ENCODE peak calls at places on chromosome 14, in six cellular contexts. C is neuronal stem cell, G is GM23338, Q is left lung, D is PC-3, F is neural progenitor cell. U is an unnamed sample.

GRCh38 chr14:72609205-72609916 is 284.5 kb downstream of the DPF3 start:
- DNase-seq in D (no peak), G (no peak), C (no peak), F (no peak), Q (no peak), U (no peak)

GRCh38 chr14:59061292-59061691 is 127.2 kb upstream of the DAAM1 start:
- DNase-seq in D (no peak), C (no peak), Q (no peak), G (no peak), F (no peak), U (no peak)

GRCh38 chr14:90424075-90424474 is 27.2 kb downstream of the CALM1 start:
- DNase-seq in F (no peak), Q (no peak), C (no peak), D (no peak), G (peak; percentile 31), U (no peak)

GRCh38 chr14:68518910-68519686 is 273.8 kb downstream of the ZFP36L1 start:
- DNase-seq in G (no peak), C (no peak), D (no peak), F (no peak), Q (no peak), U (no peak)

GRCh38 chr14:46788994-46789393 is 137.4 kb upstream of the RPL10L start:
- DNase-seq in F (no peak), G (no peak), D (peak; percentile 13), Q (no peak), C (no peak), U (no peak)

GRCh38 chr14:89598548-89599186 is 181.6 kb upstream of the FOXN3 start:
- DNase-seq in D (no peak), C (no peak), Q (no peak), G (no peak), F (no peak), U (no peak)

GRCh38 chr14:64640839-64641238 is 63.4 kb upstream of the PLEKHG3 start:
- DNase-seq in G (no peak), F (no peak), C (no peak), D (no peak), Q (no peak), U (no peak)

GRCh38 chr14:105061428-105062047 is 3.7 kb downstream of the GPR132 start:
- DNase-seq in F (no peak), Q (no peak), C (no peak), G (no peak), D (no peak), U (peak; percentile 62)

GRCh38 chr14:103699901-103700752 is 15.1 kb downstream of the XRCC3 start:
- DNase-seq in F (no peak), Q (no peak), C (no peak), G (no peak), D (no peak), U (no peak)

GRCh38 chr14:69207435-69208041 is 16.2 kb downstream of the EXD2 start:
- DNase-seq in G (no peak), Q (no peak), C (no peak), F (no peak), D (no peak), U (no peak)

GRCh38 chr14:22865424-22866215 is 5.9 kb upstream of the LRP10 start:
- DNase-seq in G (peak; percentile 82), C (no peak), F (peak; percentile 61), Q (no peak), D (no peak), U (no peak)

GRCh38 chr14:95102678-95103039 is 54.7 kb downstream of the DICER1 start:
- DNase-seq in C (no peak), Q (no peak), G (no peak), F (no peak), D (no peak), U (no peak)

GRCh38 chr14:82075566-82075965 is 541.9 kb upstream of the SEL1L start:
- DNase-seq in G (peak; percentile 87), Q (no peak), D (peak; percentile 26), F (peak; percentile 89), C (peak; percentile 73), U (no peak)

GRCh38 chr14:105918496-105919262 is 392.3 kb downstream of the TMEM121 start:
- DNase-seq in G (no peak), C (no peak), Q (peak; percentile 25), F (no peak), D (no peak), U (no peak)

GRCh38 chr14:102891556-102891955 is 30.9 kb upstream of the AMN start:
- DNase-seq in Q (no peak), G (no peak), F (no peak), D (peak; percentile 65), C (no peak), U (no peak)

GRCh38 chr14:80636071-80636470 is 305.5 kb downstream of the CEP128 start:
- DNase-seq in Q (no peak), D (peak; percentile 50), F (peak; percentile 29), G (peak; percentile 63), C (no peak), U (no peak)

GRCh38 chr14:99624971-99625370 is 20.0 kb upstream of the HHIPL1 start:
- DNase-seq in D (no peak), C (no peak), Q (no peak), G (no peak), F (no peak), U (no peak)

GRCh38 chr14:72736348-72736747 is 157.6 kb downstream of the DPF3 start:
- DNase-seq in C (no peak), Q (no peak), F (no peak), D (peak; percentile 27), G (peak; percentile 11), U (no peak)

GRCh38 chr14:103775506-103775905 is 59.9 kb downstream of the ZFYVE21 start:
- DNase-seq in D (no peak), Q (no peak), G (no peak), F (no peak), C (no peak), U (no peak)

GRCh38 chr14:69990319-69990718 is 111.1 kb downstream of the SMOC1 start:
- DNase-seq in G (no peak), Q (no peak), D (no peak), F (no peak), C (no peak), U (no peak)

GRCh38 chr14:93734961-93735360 is 53.3 kb downstream of the PRIMA1 start:
- DNase-seq in Q (no peak), F (no peak), G (no peak), D (no peak), C (no peak), U (no peak)

GRCh38 chr14:103169954-103170353 is 46.7 kb downstream of the TNFAIP2 start:
- DNase-seq in C (no peak), G (no peak), D (no peak), Q (no peak), F (no peak), U (no peak)

GRCh38 chr14:73238262-73238852 is 1.1 kb downstream of the PAPLN start:
- DNase-seq in D (peak; percentile 90), Q (no peak), C (no peak), F (peak; percentile 31), G (no peak), U (no peak)

GRCh38 chr14:22650960-22651521 is 6.9 kb upstream of the OR6J1 start:
- DNase-seq in C (no peak), Q (no peak), F (no peak), G (no peak), D (peak; percentile 72), U (no peak)

GRCh38 chr14:72796935-72797334 is 97.0 kb downstream of the DPF3 start:
- DNase-seq in F (peak; percentile 51), Q (no peak), D (no peak), G (peak; percentile 79), C (no peak), U (no peak)

DNA sequence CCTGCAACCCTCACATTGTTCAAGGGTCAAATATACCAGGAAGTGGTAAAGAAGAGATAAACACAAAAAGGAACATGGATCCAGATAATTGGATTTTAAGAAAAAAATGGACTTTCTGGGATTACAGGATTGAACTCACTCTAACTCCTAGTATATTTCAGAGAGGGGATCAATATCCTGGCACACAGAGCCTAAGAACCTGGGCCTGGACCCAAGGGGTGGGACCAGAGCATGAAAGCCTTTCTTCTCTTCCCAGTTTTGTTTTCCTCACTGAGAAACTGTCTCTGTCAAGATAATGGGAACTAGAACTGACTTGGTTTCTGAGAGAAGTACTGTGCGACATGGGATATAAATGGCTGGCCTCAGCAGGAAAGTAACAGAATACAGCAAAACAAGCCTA is 422.8 kb upstream of the STXBP6 start:
- DNase-seq in C (no peak), Q (no peak), F (no peak), D (no peak), G (no peak), U (no peak)
- H3K4me1 ChIP-seq in C (no peaks in the 10 kb centered on the region), Q (no peaks in the 10 kb centered on the region), F (no peaks in the 10 kb centered on the region), D (no peaks in the 10 kb centered on the region), G (no peaks in the 10 kb centered on the region), U (no peaks in the 10 kb centered on the region)

DNA sequence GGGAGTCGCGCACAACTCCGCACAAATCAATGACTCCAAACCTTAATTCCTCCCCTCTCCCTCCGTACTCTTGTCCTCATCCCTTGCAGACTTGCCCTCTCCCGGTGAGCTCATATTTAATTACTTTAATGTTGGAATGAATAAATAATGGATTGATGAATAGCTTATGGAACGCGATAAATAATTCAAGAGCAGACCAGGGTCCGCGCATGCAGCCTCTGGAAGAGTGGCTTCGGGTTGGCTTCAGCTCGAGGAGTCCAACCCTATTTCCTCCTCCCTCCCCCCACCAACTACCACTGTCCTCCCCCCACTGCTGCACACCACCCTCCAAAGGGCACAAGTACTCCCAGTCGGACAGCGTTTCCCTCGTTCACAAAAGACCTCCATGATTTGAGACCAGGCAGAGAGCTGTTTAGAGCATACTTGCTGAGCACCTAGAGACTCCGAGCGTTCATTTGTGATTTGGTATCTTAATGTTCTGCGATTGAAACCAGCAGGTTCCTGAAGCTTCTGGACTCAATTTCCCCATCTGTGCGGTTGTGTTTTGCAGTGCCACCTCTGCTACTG is 621 bp upstream of the SIX1 start:
- DNase-seq in F (peak; percentile 52), G (peak; percentile 52), C (peak; percentile 40), Q (no peak), D (peak; percentile 62), U (no peak)
- H3K27me3 ChIP-seq in F (peaks cover 100% of the 10 kb centered on the region), G (peaks cover 100% of the 10 kb centered on the region), C (peaks cover 93% of the 10 kb centered on the region), Q (peaks cover 94% of the 10 kb centered on the region), D (no peaks in the 10 kb centered on the region), U (peaks cover 77% of the 10 kb centered on the region)

GRCh38 chr14:55128386-55129085 is 516 bp upstream of the LGALS3 start:
- DNase-seq in F (no peak), D (no peak), G (no peak), Q (no peak), C (no peak), U (no peak)
- H3K4me1 ChIP-seq in F (peaks cover 13% of the 10 kb centered on the region), D (peaks cover 59% of the 10 kb centered on the region), G (peaks cover 2% of the 10 kb centered on the region), Q (peaks cover 91% of the 10 kb centered on the region), C (peaks cover 6% of the 10 kb centered on the region), U (peaks cover 18% of the 10 kb centered on the region)

DNA sequence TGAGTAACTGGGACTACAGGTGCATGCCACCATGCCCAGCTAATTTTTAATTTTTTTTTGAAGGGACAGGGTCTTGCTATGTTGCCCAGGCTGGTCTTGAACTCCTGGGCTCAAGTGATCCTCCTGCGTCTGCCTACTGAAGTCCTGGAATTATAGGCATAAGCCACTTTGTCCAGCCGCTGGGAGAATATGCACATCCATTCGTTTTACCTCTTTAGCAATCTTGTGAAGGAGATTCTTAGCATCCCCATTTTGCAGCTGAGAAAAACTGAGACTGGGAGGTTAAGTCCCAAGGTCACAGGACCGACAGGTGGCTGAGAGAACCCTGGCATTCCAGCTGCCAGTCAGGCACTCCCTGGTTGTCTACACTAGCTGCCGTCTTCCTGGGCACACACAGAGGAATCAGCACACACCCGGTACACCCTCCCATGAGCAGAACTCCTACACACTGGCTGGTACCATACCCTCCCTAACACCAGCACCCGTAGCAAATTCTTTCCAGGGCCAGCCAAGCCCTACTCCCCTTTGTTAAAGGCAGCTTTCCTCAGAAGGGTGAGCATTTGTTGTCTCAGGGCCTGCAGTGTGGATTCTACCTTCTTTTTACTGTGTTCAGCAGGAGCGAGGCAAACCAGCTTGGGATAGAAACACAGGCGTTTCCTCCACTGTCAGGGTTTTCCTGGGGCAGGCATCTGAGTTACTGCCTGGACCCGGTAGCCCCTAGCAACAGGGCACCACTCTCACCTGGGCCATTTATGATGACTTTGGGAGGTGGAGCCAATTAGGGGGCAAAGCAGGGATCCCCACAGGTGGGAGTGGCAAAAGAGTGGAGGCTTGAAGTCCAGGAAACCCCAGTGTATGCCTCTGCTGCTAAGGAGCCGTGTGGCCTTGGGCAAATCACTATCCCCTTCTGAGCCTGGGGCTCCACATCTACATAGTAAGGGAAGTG is 70.2 kb downstream of the IRF2BPL start:
- DNase-seq in G (peak; percentile 44), F (no peak), Q (no peak), D (no peak), C (no peak), U (no peak)
- H3K27me3 ChIP-seq in G (no peaks in the 10 kb centered on the region), F (no peaks in the 10 kb centered on the region), Q (no peaks in the 10 kb centered on the region), D (no peaks in the 10 kb centered on the region), C (peaks cover 3% of the 10 kb centered on the region), U (no peaks in the 10 kb centered on the region)